ENCODE peak calls at places on chromosome 3, in four cellular contexts. I is mammary epithelial cell, Y is mesothelial cell of epicardium, Q is GM20000. F is an unnamed sample.

GRCh38 chr3:118436863-118437262 is 597.8 kb downstream of the IGSF11 start:
- DNase-seq in I (no peak), Q (no peak), Y (no peak), F (no peak)

GRCh38 chr3:191303596-191303995 is 25.6 kb upstream of the CCDC50 start:
- DNase-seq in Q (no peak), I (peak), Y (no peak), F (no peak)

GRCh38 chr3:57228734-57229505 is 1.4 kb downstream of the APPL1 start:
- DNase-seq in Q (peak), Y (no peak), I (peak), F (no peak)

GRCh38 chr3:24344784-24345439 is 149.7 kb downstream of the THRB start:
- DNase-seq in I (no peak), Y (no peak), Q (no peak), F (no peak)

GRCh38 chr3:62558549-62559112 is 185.3 kb upstream of the FEZF2 start:
- DNase-seq in Q (peak), I (no peak), Y (peak), F (peak)

GRCh38 chr3:29515451-29515850 is 234.6 kb downstream of the RBMS3 start:
- DNase-seq in Q (no peak), Y (no peak), I (peak), F (no peak)

GRCh38 chr3:65130782-65131181 is 443.0 kb upstream of the ADAMTS9 start:
- DNase-seq in I (peak), Q (no peak), Y (no peak), F (no peak)

GRCh38 chr3:45943207-45943846 is at the start of gene CXCR6:
- DNase-seq in Q (no peak), I (peak), Y (no peak), F (no peak)

GRCh38 chr3:27758083-27758482 is 36.0 kb upstream of the EOMES start:
- DNase-seq in I (peak), Q (no peak), Y (no peak), F (no peak)

GRCh38 chr3:185630182-185630622 is 44.1 kb downstream of the SENP2 start:
- DNase-seq in Y (no peak), I (peak), Q (no peak), F (no peak)

GRCh38 chr3:175748087-175748732 is 889.1 kb downstream of the NAALADL2 start:
- DNase-seq in Q (no peak), I (peak), Y (no peak), F (no peak)

GRCh38 chr3:29618395-29619291 is 337.8 kb downstream of the RBMS3 start:
- DNase-seq in Q (no peak), I (peak), Y (no peak), F (no peak)

GRCh38 chr3:178406206-178406605 is 130.0 kb upstream of the KCNMB2 start:
- DNase-seq in Y (no peak), I (no peak), Q (no peak), F (no peak)

GRCh38 chr3:153026026-153026425 is 136.0 kb upstream of the RAP2B start:
- DNase-seq in I (peak), Y (no peak), Q (no peak), F (no peak)

GRCh38 chr3:165206454-165207266 is 10.5 kb upstream of the SLITRK3 start:
- DNase-seq in Q (peak), Y (peak), I (peak), F (peak)

GRCh38 chr3:15974647-15975046 is 176.9 kb upstream of the ANKRD28 start:
- DNase-seq in Y (no peak), I (no peak), Q (no peak), F (no peak)

GRCh38 chr3:124772081-124772831 is 42.0 kb downstream of the UMPS start:
- DNase-seq in I (no peak), Y (no peak), Q (no peak), F (no peak)

GRCh38 chr3:60169755-60170154 is 1081.5 kb downstream of the FHIT start:
- DNase-seq in I (no peak), Y (no peak), Q (no peak), F (no peak)

GRCh38 chr3:72635551-72635950 is 212.7 kb downstream of the SHQ1 start:
- DNase-seq in Y (no peak), Q (no peak), I (no peak), F (no peak)

GRCh38 chr3:45513041-45513440 is 81.5 kb upstream of the LIMD1 start:
- DNase-seq in Q (no peak), Y (no peak), I (no peak), F (no peak)

GRCh38 chr3:184620101-184620798 is 58.7 kb downstream of the EPHB3 start:
- DNase-seq in Y (no peak), I (peak), Q (no peak), F (no peak)

GRCh38 chr3:194323785-194324735 is 27.1 kb downstream of the CPN2 start:
- DNase-seq in I (no peak), Q (peak), Y (peak), F (no peak)

GRCh38 chr3:56118968-56119367 is 349.3 kb downstream of the ERC2 start:
- DNase-seq in I (no peak), Q (no peak), Y (no peak), F (no peak)

GRCh38 chr3:105860649-105861048 is 8.2 kb downstream of the CBLB start:
- DNase-seq in Y (no peak), I (no peak), Q (no peak), F (no peak)

GRCh38 chr3:100042144-100042543 is 72.2 kb downstream of the FILIP1L start:
- DNase-seq in Y (no peak), Q (no peak), I (peak), F (no peak)

GRCh38 chr3:115702598-115702997 is 79.3 kb downstream of the GAP43 start:
- DNase-seq in Y (no peak), Q (no peak), I (peak), F (no peak)

GRCh38 chr3:150737874-150738679 is 24.9 kb downstream of the SIAH2 start:
- DNase-seq in Y (no peak), Q (no peak), I (peak), F (no peak)

GRCh38 chr3:143480306-143480852 is 360.8 kb downstream of the CHST2 start:
- DNase-seq in Q (no peak), Y (no peak), I (no peak), F (no peak)

GRCh38 chr3:163056874-163057497 is 1560.4 kb downstream of the OTOL1 start:
- DNase-seq in Y (peak), I (peak), Q (peak), F (peak)

GRCh38 chr3:186461141-186461540 is 83.0 kb downstream of the CRYGS start:
- DNase-seq in Q (no peak), Y (no peak), I (peak), F (no peak)

GRCh38 chr3:128152419-128153155 is 694 bp upstream of the EEFSEC start:
- DNase-seq in Y (no peak), I (no peak), Q (no peak), F (no peak)

GRCh38 chr3:66133050-66133757 is 87.6 kb upstream of the SLC25A26 start:
- DNase-seq in I (peak), Q (no peak), Y (no peak), F (no peak)

GRCh38 chr3:154730221-154730620 is 300.2 kb upstream of the GPR149 start:
- DNase-seq in Y (no peak), Q (no peak), I (no peak), F (no peak)

GRCh38 chr3:32138545-32139104 is 32.2 kb downstream of the GPD1L start:
- DNase-seq in Q (no peak), Y (no peak), I (no peak), F (no peak)

GRCh38 chr3:137511655-137512054 is 252.5 kb upstream of the SOX14 start:
- DNase-seq in Q (no peak), Y (no peak), I (no peak), F (no peak)
- TF ChIP-seq CTCF in Q (no peak), Y (no peak), I (no peak), F (no peak)

DNA sequence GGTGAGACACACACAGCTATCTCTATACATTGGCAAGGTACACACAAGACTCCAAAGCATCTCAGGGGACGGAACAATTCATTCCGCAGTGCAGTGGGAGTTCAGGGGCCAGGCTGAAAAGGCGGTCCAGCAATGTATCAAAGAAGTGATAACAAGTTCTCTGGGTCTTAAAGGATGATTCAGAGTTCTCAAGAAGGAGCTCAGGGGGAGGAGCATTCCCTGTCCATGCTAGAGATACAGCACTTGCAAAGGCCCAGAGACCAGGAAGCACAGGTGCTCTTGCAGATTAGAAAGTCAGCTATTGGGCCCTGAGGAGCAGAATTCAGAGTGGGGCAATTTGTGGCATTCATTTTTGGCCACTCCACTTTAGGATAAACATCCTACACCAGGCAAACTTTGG is 34.9 kb downstream of the MECOM start:
- DNase-seq in Q (no peak), Y (no peak), I (no peak), F (no peak)
- TF ChIP-seq CTCF in Q (no peak), Y (no peak), I (no peak), F (no peak)

GRCh38 chr3:188053710-188054379 is 100.1 kb upstream of the LPP start:
- DNase-seq in Q (no peak), Y (no peak), I (no peak), F (no peak)

GRCh38 chr3:188052966-188053340 is 101.0 kb upstream of the LPP start:
- DNase-seq in Q (no peak), Y (no peak), I (no peak), F (no peak)

GRCh38 chr3:188051801-188052228 is 102.1 kb upstream of the LPP start:
- DNase-seq in Q (no peak), I (no peak), Y (no peak), F (no peak)

GRCh38 chr3:188049890-188050530 is 103.9 kb upstream of the LPP start:
- DNase-seq in I (no peak), Y (no peak), Q (no peak), F (no peak)

DNA sequence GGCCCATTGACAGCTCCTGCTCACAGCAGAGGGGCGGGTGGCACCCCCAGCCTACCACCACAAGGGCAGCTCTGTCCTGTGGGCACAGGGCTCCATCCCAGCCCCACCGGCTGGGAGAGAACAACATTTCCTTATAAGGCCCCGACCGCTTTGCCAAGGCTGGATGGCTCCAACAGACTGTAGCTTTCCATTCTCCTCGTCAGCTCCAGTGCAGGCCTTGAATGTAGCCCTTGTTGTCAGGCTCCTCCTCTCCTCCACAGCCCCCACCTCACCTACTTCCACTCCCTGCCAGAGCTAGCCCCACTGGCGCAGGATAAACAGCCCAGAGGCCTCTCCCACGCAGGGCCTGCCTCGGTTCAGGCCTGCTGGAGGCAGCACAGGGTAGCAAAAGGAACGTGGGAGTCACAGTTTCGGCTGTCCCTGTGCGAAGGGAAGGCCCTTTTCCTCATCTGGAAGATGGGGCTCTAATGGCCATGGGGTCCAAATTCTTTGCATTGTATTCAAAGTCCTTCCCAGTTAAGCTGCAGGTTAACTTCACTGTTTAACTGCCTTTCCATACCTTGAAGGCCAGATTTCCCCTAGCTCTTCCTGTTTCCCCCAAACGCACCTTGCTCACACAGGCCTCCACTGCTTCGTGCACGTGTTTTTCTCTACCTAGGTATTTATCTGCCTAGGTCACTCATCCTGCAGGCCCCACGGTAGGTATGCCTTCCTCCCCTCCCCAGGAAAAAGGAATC is 101.6 kb upstream of the LPP start:
- DNase-seq in I (peak), Q (no peak), Y (peak), F (no peak)
- TF ChIP-seq CTCF in I (peak), Q (no peak), Y (no peak), F (no peak)

DNA sequence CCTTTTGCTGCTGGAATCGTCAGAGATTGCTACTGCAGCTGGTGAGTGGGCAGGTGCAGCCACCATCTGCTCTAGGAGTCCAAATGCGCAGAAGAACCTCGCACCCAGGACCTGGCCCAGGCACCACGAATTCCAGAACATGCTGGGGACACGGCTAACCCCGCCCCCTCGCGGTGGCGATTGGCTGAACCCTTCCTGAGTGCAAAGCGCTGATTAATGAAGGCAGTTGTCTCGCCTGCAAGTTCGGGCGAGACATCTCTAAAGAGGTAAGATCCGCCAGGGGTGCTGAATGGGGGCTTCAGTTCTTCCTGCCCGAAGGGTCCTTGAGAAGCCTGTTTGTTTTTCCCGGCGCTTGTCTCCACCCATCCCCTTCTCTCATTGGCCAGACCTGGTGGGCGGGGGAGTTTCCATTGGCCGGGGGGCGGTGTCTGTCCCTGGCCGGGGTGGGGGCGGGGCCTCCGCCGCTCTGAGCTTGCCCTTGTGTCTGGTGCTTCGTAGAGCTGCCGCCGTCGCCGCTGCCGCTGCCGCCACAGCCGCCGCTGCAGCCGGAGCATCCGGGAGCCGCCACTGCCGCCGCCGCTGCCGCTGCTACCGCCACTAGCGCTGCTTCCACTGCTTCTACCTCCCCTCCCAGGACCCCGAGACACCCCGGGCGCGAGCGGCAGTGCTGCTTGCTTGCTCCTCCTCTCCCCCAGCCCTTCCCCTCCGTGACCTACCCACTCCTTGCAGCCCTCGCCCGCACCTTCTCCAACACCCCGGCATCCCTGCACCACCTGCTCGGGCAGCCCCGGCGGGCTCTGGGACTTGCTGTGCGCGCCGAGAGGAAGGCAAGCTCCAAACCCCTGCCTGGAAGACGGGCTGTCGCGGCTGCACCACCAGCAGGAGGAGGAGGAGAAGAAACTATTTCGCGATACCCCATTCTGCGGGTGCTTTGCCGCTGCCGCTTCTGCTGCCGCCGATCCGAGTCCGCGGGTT is at the start of gene CADM2:
- DNase-seq in Q (peak), I (peak), Y (peak), F (peak)
- TF ChIP-seq CTCF in Q (no peak), I (peak), Y (no peak), F (peak)

DNA sequence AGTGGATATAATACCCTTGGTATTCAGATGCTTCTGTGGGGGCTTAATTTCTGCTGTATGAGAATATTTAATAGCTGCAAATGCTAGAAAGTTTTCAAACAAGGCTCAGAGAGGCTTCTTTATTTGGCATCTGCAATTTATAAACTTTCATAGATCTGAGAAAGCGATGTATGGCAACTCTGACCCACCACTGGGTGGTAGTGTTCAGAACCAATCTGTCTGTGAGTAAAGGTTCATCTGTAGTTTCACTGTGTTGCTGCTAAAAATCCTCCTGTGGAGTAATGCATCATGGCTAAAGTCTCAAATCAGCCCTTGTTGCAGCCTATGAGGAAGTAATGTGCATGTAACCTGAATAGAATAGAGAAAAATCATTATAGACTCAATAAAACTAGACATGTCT is 47.4 kb downstream of the CLSTN2 start:
- DNase-seq in Q (no peak), I (no peak), Y (no peak), F (no peak)
- TF ChIP-seq CTCF in Q (no peak), I (peak), Y (no peak), F (no peak)

GRCh38 chr3:52532517-52532837 is 1.2 kb downstream of the NT5DC2 start:
- DNase-seq in Q (peak), Y (peak), I (no peak), F (no peak)

GRCh38 chr3:52535411-52536111 is 844 bp upstream of the UQCC5 start:
- DNase-seq in I (no peak), Q (no peak), Y (peak), F (no peak)

GRCh38 chr3:52532838-52533622 is 627 bp downstream of the NT5DC2 start:
- DNase-seq in Y (peak), Q (peak), I (peak), F (peak)

GRCh38 chr3:52534281-52535183 is 875 bp upstream of the NT5DC2 start:
- DNase-seq in Q (peak), Y (peak), I (no peak), F (no peak)

DNA sequence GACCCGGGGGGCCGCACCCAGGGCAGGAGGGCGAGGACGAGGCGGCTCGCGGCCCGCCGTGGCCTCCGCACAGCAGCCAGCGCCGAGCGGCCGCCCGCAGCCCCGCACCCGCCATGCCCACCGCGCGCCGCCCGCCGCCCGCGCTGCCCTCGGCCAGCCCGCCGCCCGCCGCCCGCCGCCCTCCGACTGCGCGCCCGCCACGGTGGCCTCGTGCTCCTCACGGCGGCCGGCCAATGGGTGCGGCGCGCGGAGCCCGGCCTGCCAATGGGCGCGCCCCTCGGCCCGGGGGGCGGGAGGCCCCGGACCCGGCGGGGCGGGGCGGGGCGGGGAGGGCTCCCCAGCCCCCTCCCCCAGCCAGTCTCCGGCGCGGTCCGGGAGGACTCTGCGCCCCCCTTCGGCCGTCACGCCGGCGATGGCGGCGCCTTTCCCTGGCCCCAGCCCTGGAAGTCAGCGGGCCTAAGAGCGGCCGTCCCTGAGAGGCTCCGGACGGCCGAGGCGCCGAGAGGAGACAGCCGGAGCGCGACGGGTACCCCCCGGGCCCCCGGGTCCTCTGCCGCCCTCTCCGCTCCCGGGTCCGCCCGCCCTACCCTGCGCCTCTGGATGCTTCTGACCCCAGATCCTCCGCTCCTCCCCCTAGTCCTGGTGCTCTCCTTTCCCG is at the start of gene NT5DC2:
- DNase-seq in I (peak), Q (peak), Y (peak), F (peak)
- TF ChIP-seq CTCF in I (no peak), Q (no peak), Y (no peak), F (no peak)

GRCh38 chr3:4399476-4399875 is 67.6 kb downstream of the SUMF1 start:
- DNase-seq in Y (no peak), I (no peak), Q (no peak), F (no peak)

GRCh38 chr3:4398906-4399305 is 68.2 kb downstream of the SUMF1 start:
- DNase-seq in Y (no peak), I (no peak), Q (no peak), F (no peak)

GRCh38 chr3:4396006-4396405 is 71.1 kb downstream of the SUMF1 start:
- DNase-seq in Q (no peak), I (no peak), Y (no peak), F (no peak)

GRCh38 chr3:4396599-4396998 is 70.5 kb downstream of the SUMF1 start:
- DNase-seq in Q (no peak), I (no peak), Y (no peak), F (no peak)

GRCh38 chr3:4398120-4398740 is 68.8 kb downstream of the SUMF1 start:
- DNase-seq in I (no peak), Y (no peak), Q (no peak), F (no peak)
- TF ChIP-seq CTCF in I (no peak), Y (no peak), Q (no peak), F (no peak)

GRCh38 chr3:50675179-50676030 is 678 bp downstream of the DOCK3 start:
- DNase-seq in Y (peak), I (no peak), Q (peak), F (peak)
- TF ChIP-seq CTCF in Y (peak), I (peak), Q (peak), F (peak)

F was measured in glutamatergic neuron.